ENCODE peak calls at places on chromosomes 6 and 20, in ten cellular contexts. Q is upper lobe of left lung, G is tibial nerve, F is IMR-90, V is thyroid gland, N is adrenal gland, Y is spleen, A is uterus, C is Peyer's patch, S is K562. Z is an unnamed sample. For H3K27me3, the result is how much of the 10 kb centered on the place peaks cover.

GRCh38 chr6:127459231-127459641 is at the start of gene KIAA0408:
- DNase-seq in Q (peak), G (peak), F (peak), V (peak), N (peak), Y (no peak), A (peak), C (no peak), S (no peak), Z (peak)

GRCh38 chr6:96104910-96105309 is 89.1 kb downstream of the FUT9 start:
- DNase-seq in Q (no peak), G (no peak), F (no peak), V (no peak), N (no peak), Y (no peak), A (no peak), C (no peak), S (no peak), Z (no peak)

GRCh38 chr20:52103911-52104545 is 87.6 kb downstream of the ZFP64 start:
- DNase-seq in Q (no peak), G (no peak), F (peak), V (no peak), N (no peak), Y (no peak), A (no peak), C (no peak), S (no peak), Z (no peak)

GRCh38 chr20:61701802-61702201 is 363.9 kb downstream of the TAF4 start:
- DNase-seq in Q (no peak), G (no peak), F (no peak), V (no peak), N (no peak), Y (no peak), A (no peak), C (no peak), S (no peak), Z (no peak)

GRCh38 chr6:15987569-15987968 is 141.3 kb upstream of the MYLIP start:
- DNase-seq in Q (no peak), G (no peak), F (peak), V (no peak), N (no peak), Y (no peak), A (no peak), C (no peak), S (peak), Z (no peak)

GRCh38 chr6:113219783-113220182 is 637.4 kb upstream of the MARCKS start:
- DNase-seq in Q (no peak), G (no peak), F (no peak), V (no peak), N (no peak), Y (no peak), A (no peak), C (no peak), S (no peak), Z (no peak)

GRCh38 chr6:141925001-141925400 is 207.7 kb upstream of the GJE1 start:
- DNase-seq in Q (no peak), G (no peak), F (peak), V (no peak), N (no peak), Y (no peak), A (no peak), C (no peak), S (no peak), Z (no peak)

GRCh38 chr6:106069478-106069877 is 16.7 kb upstream of the PRDM1 start:
- DNase-seq in Q (no peak), G (peak), F (peak), V (peak), N (no peak), Y (no peak), A (no peak), C (no peak), S (no peak), Z (no peak)

GRCh38 chr6:16758163-16758975 is 2.9 kb downstream of the ATXN1 start:
- DNase-seq in Q (no peak), G (no peak), F (no peak), V (peak), N (peak), Y (no peak), A (no peak), C (no peak), S (peak), Z (no peak)

GRCh38 chr6:148750826-148751225 is 4.0 kb downstream of the UST start:
- DNase-seq in Q (peak), G (no peak), F (peak), V (peak), N (peak), Y (no peak), A (no peak), C (no peak), S (no peak), Z (no peak)

GRCh38 chr6:63923139-63923739 is 287.6 kb downstream of the PHF3 start:
- DNase-seq in Q (no peak), G (no peak), F (peak), V (no peak), N (no peak), Y (no peak), A (no peak), C (no peak), S (peak), Z (no peak)

GRCh38 chr6:54873589-54873988 is 27.0 kb downstream of the FAM83B start:
- DNase-seq in Q (no peak), G (no peak), F (no peak), V (no peak), N (no peak), Y (no peak), A (no peak), C (no peak), S (no peak), Z (no peak)

DNA sequence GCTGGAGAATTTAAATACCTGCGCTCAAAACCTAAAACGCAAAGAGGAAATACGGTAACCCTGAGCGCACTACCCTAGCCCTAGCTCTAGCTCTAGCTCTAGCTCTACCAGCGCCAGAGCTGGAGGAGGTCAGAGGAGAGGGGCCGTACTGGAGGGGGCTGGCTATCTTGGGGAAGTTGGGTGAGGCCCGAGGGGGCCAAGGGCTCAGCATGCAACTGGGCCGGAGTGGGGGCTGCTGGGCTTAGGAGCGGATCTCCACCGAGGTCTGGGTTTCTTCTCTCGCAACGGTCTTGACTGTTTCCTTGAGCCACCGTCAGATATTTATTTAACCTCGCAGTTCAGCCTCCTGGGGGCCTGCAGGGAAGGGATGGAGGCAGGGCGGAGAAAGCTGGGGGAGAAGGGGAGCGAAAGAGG is 91.0 kb downstream of the NCR2 start:
- DNase-seq in Q (no peak), G (peak), F (no peak), V (no peak), N (no peak), Y (no peak), A (no peak), C (peak), S (no peak), Z (no peak)
- H3K27me3 ChIP-seq in Q (under half), G (under half), F (half or more), V (under half), N (under half), Y (under half), A (under half), C (under half), S (under half), Z (under half)

GRCh38 chr6:89412071-89413005 is at the start of gene RRAGD:
- DNase-seq in Q (peak), G (peak), F (no peak), V (peak), N (peak), Y (peak), A (peak), C (peak), S (peak), Z (peak)

GRCh38 chr6:89411269-89412070 is 603 bp downstream of the RRAGD start:
- DNase-seq in Q (peak), G (no peak), F (no peak), V (peak), N (peak), Y (peak), A (peak), C (no peak), S (peak), Z (peak)

GRCh38 chr6:89410231-89411018 is 1.6 kb downstream of the RRAGD start:
- DNase-seq in Q (no peak), G (no peak), F (no peak), V (no peak), N (no peak), Y (no peak), A (no peak), C (no peak), S (no peak), Z (no peak)

GRCh38 chr6:89411019-89411268 is 1.1 kb downstream of the RRAGD start:
- DNase-seq in Q (peak), G (no peak), F (no peak), V (peak), N (no peak), Y (no peak), A (peak), C (no peak), S (no peak), Z (peak)

GRCh38 chr6:89409461-89410035 is 2.5 kb downstream of the RRAGD start:
- DNase-seq in Q (no peak), G (no peak), F (no peak), V (no peak), N (no peak), Y (no peak), A (no peak), C (no peak), S (no peak), Z (peak)
- H3K4me3 ChIP-seq in Q (no peak), G (no peak), F (no peak), V (no peak), N (no peak), Y (no peak), A (no peak), C (no peak), S (no peak), Z (peak)

DNA sequence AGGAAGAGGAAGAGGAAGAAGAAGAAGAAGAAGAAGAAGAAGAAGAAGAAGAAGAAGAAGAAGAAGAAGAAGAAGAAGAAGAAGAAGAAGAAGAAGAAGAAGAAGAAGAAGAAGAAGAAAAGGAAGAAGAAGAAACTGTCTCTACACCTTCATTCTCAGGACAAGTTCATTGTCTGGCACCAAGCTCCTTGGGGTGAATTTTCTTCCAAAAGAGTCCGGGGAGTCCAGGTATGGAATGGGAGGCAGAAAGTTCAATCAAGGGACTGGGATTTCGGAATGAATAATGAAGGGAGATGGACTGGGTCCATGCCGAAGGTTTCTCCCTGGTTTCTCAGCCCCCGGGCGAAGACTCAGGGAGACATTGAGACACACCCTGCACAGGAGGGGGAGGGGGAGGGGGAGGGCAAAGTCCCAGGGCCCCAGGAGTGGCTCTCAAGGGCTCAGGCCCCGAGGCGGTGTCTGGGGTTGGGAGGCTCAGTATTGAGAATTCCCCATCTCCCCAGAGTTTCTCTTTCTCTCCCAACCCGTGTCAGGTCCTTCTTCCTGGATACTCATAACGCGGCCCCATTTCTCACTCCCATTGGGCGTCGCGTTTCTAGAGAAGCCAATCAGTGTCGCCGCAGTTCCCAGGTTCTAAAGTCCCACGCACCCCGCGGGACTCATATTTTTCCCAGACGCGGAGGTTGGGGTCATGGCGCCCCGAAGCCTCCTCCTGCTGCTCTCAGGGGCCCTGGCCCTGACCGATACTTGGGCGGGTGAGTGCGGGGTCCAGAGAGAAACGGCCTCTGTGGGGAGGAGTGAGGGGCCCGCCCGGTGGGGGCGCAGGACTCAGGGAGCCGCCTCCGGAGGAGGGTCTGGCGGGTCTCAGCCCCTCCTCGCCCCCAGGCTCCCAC is at the start of gene HLA-F:
- DNase-seq in Q (peak), G (peak), F (peak), V (peak), N (peak), Y (peak), A (peak), C (peak), S (no peak), Z (peak)
- TF ChIP-seq POLR2A in Q (no peak), G (peak), F (no peak), V (peak), N (peak), Y (peak), A (peak), C (peak), S (no peak), Z (peak)

DNA sequence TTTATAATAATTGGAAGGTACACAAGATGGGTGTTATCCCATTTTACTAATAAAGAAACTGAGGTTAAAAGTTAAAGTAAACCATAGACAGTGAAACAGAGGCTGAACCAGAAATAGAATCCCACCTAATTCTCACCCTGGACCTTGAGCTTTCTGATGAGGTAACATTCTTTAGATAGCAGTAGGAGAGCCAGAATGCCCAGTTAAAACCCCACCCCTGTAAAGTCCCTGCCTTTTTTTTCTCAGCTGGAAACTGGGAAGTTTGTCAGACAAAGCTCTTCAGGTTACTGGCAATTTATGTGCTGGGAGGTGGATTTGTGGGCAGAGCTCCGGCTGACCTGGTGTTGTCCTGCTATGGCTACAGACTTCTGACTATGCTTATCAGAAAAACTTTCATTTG is 1.9 kb upstream of the MCHR2 start:
- DNase-seq in Q (no peak), G (no peak), F (no peak), V (no peak), N (no peak), Y (no peak), A (no peak), C (no peak), S (no peak), Z (no peak)
- H3K27me3 ChIP-seq in Q (under half), G (under half), F (half or more), V (under half), N (under half), Y (under half), A (under half), C (under half), S (under half), Z (half or more)

GRCh38 chr20:50957276-50957675 is 1.1 kb downstream of the DPM1 start:
- DNase-seq in Q (no peak), G (no peak), F (no peak), V (no peak), N (no peak), Y (no peak), A (no peak), C (no peak), S (no peak), Z (no peak)
- H3K4me3 ChIP-seq in Q (peak), G (peak), F (peak), V (peak), N (peak), Y (peak), A (peak), C (peak), S (peak), Z (peak)

GRCh38 chr6:44738652-44739141 is 351.2 kb downstream of the CDC5L start:
- DNase-seq in Q (no peak), G (no peak), F (peak), V (no peak), N (peak), Y (no peak), A (no peak), C (no peak), S (no peak), Z (no peak)
- TF ChIP-seq POLR2A in Q (no peak), G (no peak), F (no peak), V (no peak), N (no peak), Y (no peak), A (no peak), C (no peak), S (no peak), Z (no peak)

GRCh38 chr20:58784321-58785074 is 66.2 kb downstream of the GNAS-AS1 start:
- DNase-seq in Q (no peak), G (no peak), F (no peak), V (no peak), N (no peak), Y (peak), A (no peak), C (no peak), S (no peak), Z (no peak)

GRCh38 chr20:58778774-58779173 is 71.9 kb downstream of the GNAS-AS1 start:
- DNase-seq in Q (no peak), G (no peak), F (no peak), V (no peak), N (no peak), Y (no peak), A (no peak), C (no peak), S (no peak), Z (no peak)

GRCh38 chr20:58781138-58781537 is 69.6 kb downstream of the GNAS-AS1 start:
- DNase-seq in Q (no peak), G (no peak), F (no peak), V (no peak), N (no peak), Y (no peak), A (no peak), C (no peak), S (no peak), Z (no peak)

GRCh38 chr20:58787211-58788067 is 63.3 kb downstream of the GNAS-AS1 start:
- DNase-seq in Q (no peak), G (no peak), F (peak), V (no peak), N (no peak), Y (no peak), A (no peak), C (no peak), S (no peak), Z (no peak)

GRCh38 chr20:58783515-58783914 is 67.2 kb downstream of the GNAS-AS1 start:
- DNase-seq in Q (no peak), G (no peak), F (no peak), V (no peak), N (no peak), Y (peak), A (no peak), C (no peak), S (no peak), Z (no peak)
- H3K27me3 ChIP-seq in Q (under half), G (under half), F (half or more), V (under half), N (under half), Y (under half), A (under half), C (under half), S (half or more), Z (under half)

DNA sequence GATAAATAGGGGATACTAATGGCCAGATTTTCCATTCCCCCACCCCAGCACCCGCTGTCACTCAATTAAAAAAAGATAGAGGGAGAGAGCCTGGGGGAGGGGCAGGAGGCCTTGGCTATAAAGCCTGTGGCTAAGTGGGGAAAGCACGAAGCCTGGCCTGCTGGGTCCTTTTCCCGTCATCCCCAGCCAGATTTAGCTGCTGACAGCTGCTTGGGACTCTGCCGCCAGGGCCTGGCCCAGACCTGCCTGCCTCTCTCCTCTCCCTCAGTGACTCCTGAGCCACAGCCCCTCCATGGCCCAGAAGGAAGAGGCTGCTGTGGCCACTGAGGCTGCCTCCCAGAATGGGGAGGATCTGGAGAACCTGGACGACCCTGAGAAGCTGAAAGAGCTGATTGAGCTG is at the start of gene APOBEC2:
- DNase-seq in Q (no peak), G (no peak), F (no peak), V (no peak), N (peak), Y (no peak), A (no peak), C (no peak), S (no peak), Z (peak)
- H3K4me3 ChIP-seq in Q (no peak), G (no peak), F (no peak), V (no peak), N (no peak), Y (no peak), A (no peak), C (no peak), S (no peak), Z (peak)

GRCh38 chr6:43702522-43703440 is 15.2 kb upstream of the MRPS18A start:
- DNase-seq in Q (peak), G (peak), F (peak), V (peak), N (peak), Y (peak), A (peak), C (peak), S (peak), Z (peak)
- TF ChIP-seq POLR2A in Q (no peak), G (peak), F (no peak), V (no peak), N (peak), Y (no peak), A (no peak), C (peak), S (peak), Z (no peak)

GRCh38 chr6:108174371-108175175 is 8.8 kb downstream of the NR2E1 start:
- DNase-seq in Q (no peak), G (no peak), F (peak), V (peak), N (no peak), Y (no peak), A (no peak), C (no peak), S (no peak), Z (no peak)

GRCh38 chr6:108176281-108177089 is 10.7 kb downstream of the NR2E1 start:
- DNase-seq in Q (no peak), G (no peak), F (no peak), V (no peak), N (no peak), Y (no peak), A (no peak), C (no peak), S (no peak), Z (no peak)

GRCh38 chr6:108171918-108172516 is 6.2 kb downstream of the NR2E1 start:
- DNase-seq in Q (no peak), G (no peak), F (no peak), V (no peak), N (no peak), Y (no peak), A (no peak), C (no peak), S (no peak), Z (no peak)

GRCh38 chr6:108175592-108176279 is 9.9 kb downstream of the NR2E1 start:
- DNase-seq in Q (peak), G (no peak), F (no peak), V (no peak), N (peak), Y (peak), A (no peak), C (no peak), S (no peak), Z (no peak)

GRCh38 chr6:108175176-108175591 is 9.4 kb downstream of the NR2E1 start:
- DNase-seq in Q (no peak), G (no peak), F (no peak), V (no peak), N (no peak), Y (no peak), A (no peak), C (no peak), S (no peak), Z (no peak)
- H3K27me3 ChIP-seq in Q (under half), G (half or more), F (half or more), V (under half), N (half or more), Y (half or more), A (under half), C (under half), S (half or more), Z (half or more)

Z was measured in heart left ventricle.